ENCODE peak calls at places on chromosomes 6 and 20, in four cellular contexts. W is IMR-90, E is K562, A is thyroid gland. N is an unnamed sample.

GRCh38 chr20:19047040-19047950 is 165.1 kb upstream of the SLC24A3 start:
- DNase-seq in W (no peak), E (no peak), A (peak; percentile 74), N (no peak)

GRCh38 chr20:20782747-20783146 is 70.3 kb upstream of the RALGAPA2 start:
- DNase-seq in A (no peak), E (no peak), W (no peak), N (no peak)

GRCh38 chr20:40687384-40688128 is 1.5 kb downstream of the MAFB start:
- DNase-seq in A (peak; percentile 97), W (no peak), E (no peak), N (no peak)

GRCh38 chr6:37242429-37243052 is 15.0 kb upstream of the TBC1D22B start:
- DNase-seq in W (peak; percentile 99), A (peak; percentile 18), E (peak; percentile 77), N (peak; percentile 34)

GRCh38 chr6:168450921-168451320 is 9.9 kb downstream of the SMOC2 start:
- DNase-seq in A (no peak), W (no peak), E (no peak), N (no peak)

GRCh38 chr20:43925786-43926185 is 11.1 kb downstream of the TOX2 start:
- DNase-seq in W (peak; percentile 58), E (no peak), A (peak; percentile 20), N (no peak)

GRCh38 chr6:117195728-117196127 is 69.6 kb upstream of the VGLL2 start:
- DNase-seq in W (no peak), E (no peak), A (no peak), N (no peak)

GRCh38 chr6:127343753-127344659 is 597 bp upstream of the ECHDC1 start:
- DNase-seq in W (peak; percentile 79), A (no peak), E (peak; percentile 15), N (peak; percentile 54)

GRCh38 chr6:35392111-35392702 is 49.8 kb downstream of the PPARD start:
- DNase-seq in W (no peak), A (peak; percentile 99), E (no peak), N (no peak)

GRCh38 chr6:34589140-34589539 is 33.0 kb upstream of the SPDEF start:
- DNase-seq in A (no peak), E (no peak), W (no peak), N (no peak)

GRCh38 chr6:151098166-151098565 is 141.6 kb upstream of the AKAP12 start:
- DNase-seq in A (no peak), W (no peak), E (no peak), N (no peak)

GRCh38 chr6:89862281-89862680 is 32.0 kb upstream of the GJA10 start:
- DNase-seq in E (no peak), A (no peak), W (no peak), N (no peak)

GRCh38 chr20:40467014-40467413 is 222.0 kb downstream of the MAFB start:
- DNase-seq in W (no peak), E (no peak), A (no peak), N (no peak)

GRCh38 chr6:22322103-22322882 is 25.5 kb upstream of the PRL start:
- DNase-seq in E (no peak), A (no peak), W (peak; percentile 65), N (no peak)

GRCh38 chr20:19212524-19213502 is at the start of gene SLC24A3:
- DNase-seq in E (no peak), W (no peak), A (peak; percentile 90), N (peak; percentile 87)

DNA sequence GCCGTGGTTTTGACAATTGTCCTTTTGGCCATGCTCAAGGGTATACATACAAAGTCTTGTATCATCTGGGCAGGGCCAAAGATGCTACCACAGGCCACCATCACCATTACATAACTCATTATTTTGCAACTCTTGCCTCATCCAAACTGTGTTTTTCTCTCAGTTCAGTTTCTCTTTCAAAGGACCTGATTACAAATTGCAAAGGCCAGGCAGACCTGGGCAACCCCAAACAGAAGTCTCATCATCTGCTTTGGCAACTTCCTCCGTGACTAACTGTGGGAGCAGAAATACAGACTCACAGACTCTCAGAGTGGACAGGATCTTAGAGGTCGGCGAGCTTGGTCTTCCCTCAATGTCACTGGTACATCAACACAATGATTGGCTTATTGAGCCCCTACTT is 117.8 kb upstream of the NEDD9 start:
- DNase-seq in W (peak; percentile 11), E (no peak), A (no peak), N (peak; percentile 12)
- TF ChIP-seq POLR2A in W (no peak), E (no peak), A (no peak), N (no peak)

GRCh38 chr6:157989541-157990289 is 8.1 kb downstream of the SYNJ2 start:
- DNase-seq in W (peak; percentile 65), E (peak; percentile 53), A (peak; percentile 98), N (no peak)
- TF ChIP-seq POLR2A in W (no peak), E (no peak), A (no peak), N (no peak)

GRCh38 chr20:39069976-39070375 is 107.8 kb downstream of the DHX35 start:
- DNase-seq in A (no peak), E (no peak), W (peak; percentile 17), N (no peak)
- TF ChIP-seq POLR2A in A (no peak), E (no peak), W (no peak), N (no peak)

GRCh38 chr6:16239090-16239797 is 857 bp downstream of the GMPR start:
- DNase-seq in W (peak; percentile 44), E (peak; percentile 37), A (peak; percentile 69), N (peak; percentile 80)
- TF ChIP-seq POLR2A in W (no peak), E (no peak), A (no peak), N (peak; percentile 88)